ENCODE peak calls at places on chromosomes 3 and 15, in six cellular contexts. Z, R, F, S, W and K are unnamed samples. For H3K36me3, the result is how much of the 10 kb centered on the place peaks cover.

GRCh38 chr3:123712077-123712860 is 127.4 kb upstream of the HACD2 start:
- DNase-seq in R (no peak), W (peak), Z (no peak), S (peak), F (no peak), K (no peak)

GRCh38 chr3:56976666-56977560 is 83.6 kb upstream of the SPATA12 start:
- DNase-seq in Z (no peak), F (peak), W (no peak), R (no peak), S (peak), K (no peak)

GRCh38 chr3:53074366-53074696 is 28.5 kb upstream of the SFMBT1 start:
- DNase-seq in R (no peak), S (no peak), F (no peak), W (no peak), Z (no peak), K (no peak)

GRCh38 chr3:154758109-154758868 is 321.8 kb upstream of the MME start:
- DNase-seq in Z (no peak), R (peak), W (no peak), S (no peak), F (peak), K (peak)

GRCh38 chr3:42961633-42962032 is 17.5 kb upstream of the GASK1A start:
- DNase-seq in R (peak), Z (no peak), W (no peak), F (peak), S (peak), K (no peak)

GRCh38 chr3:147775816-147776530 is 366.8 kb downstream of the ZIC1 start:
- DNase-seq in S (no peak), W (no peak), R (no peak), Z (no peak), F (no peak), K (no peak)

GRCh38 chr15:62391565-62392262 is 226.6 kb upstream of the C2CD4B start:
- DNase-seq in S (peak), R (peak), W (no peak), Z (no peak), F (peak), K (peak)

GRCh38 chr3:25907081-25907480 is 117.2 kb downstream of the OXSM start:
- DNase-seq in W (no peak), Z (no peak), F (no peak), S (no peak), R (peak), K (no peak)

GRCh38 chr3:150623945-150624344 is 20.8 kb downstream of the SELENOT start:
- DNase-seq in F (no peak), S (no peak), Z (no peak), W (no peak), R (no peak), K (peak)

GRCh38 chr3:42830437-42831320 is 21.4 kb downstream of the ACKR2 start:
- DNase-seq in Z (no peak), R (no peak), W (peak), S (no peak), F (peak), K (no peak)

GRCh38 chr3:188964957-188965356 is 206.8 kb upstream of the TPRG1 start:
- DNase-seq in S (no peak), Z (no peak), F (no peak), W (no peak), R (no peak), K (no peak)

GRCh38 chr15:39130556-39131379 is 450.1 kb upstream of the THBS1 start:
- DNase-seq in S (no peak), R (no peak), Z (no peak), W (no peak), F (no peak), K (no peak)

GRCh38 chr3:183301937-183302580 is 49.0 kb downstream of the B3GNT5 start:
- DNase-seq in R (peak), W (no peak), F (no peak), Z (no peak), S (no peak), K (no peak)

GRCh38 chr3:135081451-135082434 is 286.7 kb downstream of the EPHB1 start:
- DNase-seq in F (no peak), Z (no peak), R (no peak), S (peak), W (no peak), K (no peak)

GRCh38 chr15:100929641-100930042 is 10.5 kb downstream of the LRRK1 start:
- DNase-seq in R (peak), F (no peak), S (no peak), W (no peak), Z (no peak), K (no peak)

GRCh38 chr3:148873928-148874326 is 8.8 kb downstream of the CPA3 start:
- DNase-seq in W (no peak), Z (no peak), R (no peak), S (no peak), F (no peak), K (no peak)

GRCh38 chr3:24139463-24140412 is 194.7 kb downstream of the NR1D2 start:
- DNase-seq in S (no peak), F (no peak), Z (no peak), R (peak), W (no peak), K (no peak)

GRCh38 chr15:93144477-93145270 is 55.7 kb upstream of the RGMA start:
- DNase-seq in R (peak), S (no peak), W (no peak), Z (no peak), F (no peak), K (no peak)

GRCh38 chr15:31365655-31366127 is 39.1 kb downstream of the KLF13 start:
- DNase-seq in S (peak), R (peak), W (peak), F (peak), Z (no peak), K (peak)

GRCh38 chr3:179149951-179150350 is 1.8 kb downstream of the PIK3CA start:
- DNase-seq in W (no peak), Z (no peak), S (no peak), R (no peak), F (peak), K (no peak)

GRCh38 chr15:63291507-63291906 is 14.1 kb downstream of the APH1B start:
- DNase-seq in R (no peak), W (no peak), F (peak), Z (no peak), S (no peak), K (peak)

GRCh38 chr3:135218304-135218703 is 423.2 kb downstream of the EPHB1 start:
- DNase-seq in R (no peak), Z (no peak), W (no peak), F (no peak), S (no peak), K (no peak)

GRCh38 chr3:57224856-57225255 is 2.7 kb upstream of the APPL1 start:
- DNase-seq in F (no peak), S (no peak), Z (no peak), R (no peak), W (no peak), K (peak)

GRCh38 chr3:56855856-56856538 is 54.2 kb upstream of the ARHGEF3 start:
- DNase-seq in W (peak), S (peak), Z (no peak), F (no peak), R (no peak), K (no peak)

GRCh38 chr15:100129677-100130076 is 212.1 kb downstream of the ADAMTS17 start:
- DNase-seq in R (no peak), S (no peak), F (no peak), Z (no peak), W (no peak), K (no peak)

GRCh38 chr15:73872370-73872769 is 994 bp upstream of the TBC1D21 start:
- DNase-seq in F (no peak), S (no peak), Z (no peak), R (no peak), W (no peak), K (no peak)

GRCh38 chr3:183388213-183388612 is 40.2 kb downstream of the MCF2L2 start:
- DNase-seq in Z (no peak), R (no peak), W (no peak), S (no peak), F (no peak), K (no peak)

GRCh38 chr15:80419546-80419945 is 15.4 kb downstream of the ARNT2 start:
- DNase-seq in W (no peak), F (no peak), S (no peak), Z (no peak), R (no peak), K (no peak)

GRCh38 chr3:120649735-120650705 is 32.0 kb downstream of the HGD start:
- DNase-seq in R (no peak), F (no peak), S (no peak), Z (no peak), W (no peak), K (peak)

GRCh38 chr3:186212611-186213010 is 103.7 kb upstream of the ETV5 start:
- DNase-seq in R (no peak), S (no peak), Z (no peak), F (no peak), W (no peak), K (no peak)

GRCh38 chr15:101723161-101723873 is 956 bp downstream of the TARS3 start:
- DNase-seq in F (peak), R (no peak), Z (no peak), S (no peak), W (no peak), K (peak)

GRCh38 chr15:100572362-100572983 is 29.5 kb downstream of the LINS1 start:
- DNase-seq in Z (no peak), W (no peak), S (no peak), F (peak), R (no peak), K (no peak)

GRCh38 chr3:13895155-13896105 is 15.6 kb upstream of the WNT7A start:
- DNase-seq in F (peak), S (peak), W (peak), R (peak), Z (peak), K (peak)

GRCh38 chr15:49370782-49371181 is 52.3 kb upstream of the FGF7 start:
- DNase-seq in R (no peak), F (peak), W (no peak), S (no peak), Z (no peak), K (no peak)

GRCh38 chr3:183313331-183313730 is 60.3 kb downstream of the B3GNT5 start:
- DNase-seq in Z (no peak), R (no peak), S (no peak), W (no peak), F (no peak), K (no peak)

GRCh38 chr3:137460944-137461343 is 303.2 kb upstream of the SOX14 start:
- DNase-seq in W (no peak), S (no peak), Z (no peak), F (no peak), R (peak), K (peak)

GRCh38 chr15:98442379-98442833 is 205.9 kb upstream of the IGF1R start:
- DNase-seq in R (peak), W (peak), S (peak), Z (no peak), F (peak), K (peak)

GRCh38 chr3:127034990-127035652 is 52.2 kb downstream of the PLXNA1 start:
- DNase-seq in W (no peak), Z (peak), F (no peak), S (no peak), R (no peak), K (no peak)

GRCh38 chr15:60568883-60569495 is 90.0 kb upstream of the ICE2 start:
- DNase-seq in S (no peak), F (no peak), W (no peak), Z (no peak), R (no peak), K (no peak)

GRCh38 chr15:75483106-75483505 is 31.6 kb upstream of the SIN3A start:
- DNase-seq in F (no peak), W (no peak), S (no peak), Z (no peak), R (no peak), K (no peak)

GRCh38 chr15:75479670-75480069 is 28.2 kb upstream of the SIN3A start:
- DNase-seq in Z (no peak), S (no peak), F (no peak), W (no peak), R (no peak), K (no peak)

DNA sequence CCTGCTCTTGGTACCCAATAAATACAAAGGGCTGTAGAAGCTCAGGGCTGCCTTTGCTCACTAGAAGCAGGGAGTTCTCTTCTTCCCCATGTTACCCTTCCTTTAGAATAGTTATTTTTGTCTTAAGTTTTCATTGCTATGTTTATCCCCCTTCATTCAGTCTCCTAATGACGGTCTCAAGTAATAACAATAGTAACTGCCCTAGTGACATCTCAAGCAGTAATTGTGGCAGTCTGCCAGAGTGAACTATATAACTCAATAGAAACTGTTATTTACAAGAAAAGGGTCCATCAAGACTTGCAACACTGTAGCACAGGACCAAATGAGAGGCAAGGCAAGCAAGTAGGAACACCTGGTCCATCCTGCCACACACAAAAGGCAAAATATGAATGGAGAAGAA is 32.5 kb upstream of the SIN3A start:
- DNase-seq in W (no peak), S (no peak), F (no peak), R (no peak), Z (no peak), K (no peak)
- H3K36me3 ChIP-seq in W (under half), S (under half), F (under half), R (under half), Z (half or more), K (under half)

GRCh38 chr3:192515661-192516040 is 211.7 kb downstream of the FGF12 start:
- DNase-seq in F (no peak), S (no peak), Z (no peak), W (peak), R (no peak), K (no peak)
- H3K4me3 ChIP-seq in F (no peak), S (peak), Z (no peak), W (peak), R (no peak), K (no peak)

GRCh38 chr15:22915866-22916515 is 64.2 kb downstream of the CYFIP1 start:
- DNase-seq in F (no peak), R (no peak), Z (no peak), W (no peak), S (no peak), K (peak)
- H3K36me3 ChIP-seq in F (under half), R (under half), Z (half or more), W (half or more), S (half or more), K (half or more)

GRCh38 chr3:176313426-176313825 is 883.9 kb downstream of the TBL1XR1 start:
- DNase-seq in Z (no peak), S (no peak), F (no peak), R (no peak), W (no peak), K (no peak)
- H3K4me3 ChIP-seq in Z (no peak), S (no peak), F (no peak), R (no peak), W (no peak), K (no peak)

GRCh38 chr15:88735212-88735611 is 68.0 kb upstream of the ACAN start:
- DNase-seq in S (no peak), R (no peak), Z (no peak), W (no peak), F (no peak), K (no peak)
- H3K36me3 ChIP-seq in S (under half), R (under half), Z (under half), W (under half), F (under half), K (under half)

GRCh38 chr15:82414536-82415191 is 15.0 kb upstream of the GOLGA6L9 start:
- DNase-seq in S (no peak), Z (no peak), W (no peak), F (peak), R (no peak), K (no peak)
- H3K4me3 ChIP-seq in S (no peak), Z (no peak), W (no peak), F (no peak), R (no peak), K (no peak)